ENCODE peak calls at places on chromosomes 5 and 9, in eight cellular contexts. W is choroid plexus epithelial cell, M is testis, A is fibroblast of lung, Y is OCI-LY7, U is ovary, R is HFFc6, J is left ventricle myocardium inferior. K is an unnamed sample.

GRCh38 chr5:82074968-82075367 is 103.1 kb downstream of the ATG10 start:
- DNase-seq in A (peak), R (no peak), J (no peak), Y (no peak), U (no peak), M (no peak), W (peak), K (no peak)

GRCh38 chr9:8733096-8733954 is 933.7 kb upstream of the DMAC1 start:
- DNase-seq in R (no peak), M (peak), Y (no peak), U (peak), A (peak), W (peak), J (peak), K (peak)

GRCh38 chr9:16207161-16207560 is 654.3 kb downstream of the CCDC171 start:
- DNase-seq in A (peak), Y (no peak), J (peak), M (peak), R (no peak), W (peak), U (peak), K (no peak)

GRCh38 chr5:57368010-57368409 is 114.6 kb downstream of the ACTBL2 start:
- DNase-seq in J (no peak), M (no peak), A (no peak), U (no peak), R (peak), Y (no peak), W (peak), K (no peak)

GRCh38 chr5:130109152-130109551 is 204.9 kb downstream of the CHSY3 start:
- DNase-seq in R (no peak), M (no peak), A (peak), J (no peak), Y (peak), U (no peak), W (peak), K (no peak)

GRCh38 chr9:127505396-127506116 is 54.2 kb downstream of the LRSAM1 start:
- DNase-seq in W (peak), Y (peak), U (no peak), J (no peak), M (no peak), A (peak), R (peak), K (no peak)

GRCh38 chr5:118946138-118946537 is 42.2 kb downstream of the DTWD2 start:
- DNase-seq in W (no peak), Y (no peak), U (no peak), R (no peak), J (no peak), M (no peak), A (peak), K (no peak)

GRCh38 chr9:89375181-89375760 is 57.0 kb downstream of the SECISBP2 start:
- DNase-seq in U (no peak), W (peak), Y (peak), A (no peak), R (no peak), M (no peak), J (no peak), K (no peak)

GRCh38 chr5:64210866-64211265 is 45.2 kb downstream of the RNF180 start:
- DNase-seq in Y (no peak), R (peak), A (peak), M (no peak), W (peak), U (no peak), J (no peak), K (no peak)

GRCh38 chr5:77426670-77427069 is 65.4 kb downstream of the WDR41 start:
- DNase-seq in M (no peak), R (peak), Y (no peak), U (no peak), W (peak), J (no peak), A (peak), K (no peak)

GRCh38 chr5:96031811-96032261 is 70.2 kb upstream of the ELL2 start:
- DNase-seq in Y (no peak), R (peak), U (no peak), M (no peak), A (peak), W (peak), J (no peak), K (no peak)

GRCh38 chr5:161676109-161676508 is 9.4 kb upstream of the GABRA6 start:
- DNase-seq in U (no peak), J (no peak), M (peak), W (no peak), A (no peak), Y (peak), R (no peak), K (no peak)

GRCh38 chr5:169590602-169591001 is 7.0 kb downstream of the SPDL1 start:
- DNase-seq in R (no peak), A (no peak), J (no peak), Y (no peak), M (no peak), U (no peak), W (no peak), K (no peak)

GRCh38 chr5:128435861-128436260 is 102.2 kb downstream of the FBN2 start:
- DNase-seq in W (no peak), Y (no peak), M (no peak), J (no peak), R (no peak), U (no peak), A (no peak), K (no peak)

GRCh38 chr5:367358-368130 is 46.0 kb downstream of the AHRR start:
- DNase-seq in Y (no peak), W (no peak), J (no peak), A (no peak), R (no peak), U (no peak), M (peak), K (no peak)

GRCh38 chr9:9961487-9961886 is 651.3 kb downstream of the PTPRD start:
- DNase-seq in Y (no peak), U (no peak), J (no peak), A (no peak), R (no peak), W (no peak), M (no peak), K (no peak)

GRCh38 chr5:138809391-138809790 is 56.2 kb downstream of the CTNNA1 start:
- DNase-seq in R (peak), W (no peak), A (peak), J (no peak), U (no peak), M (no peak), Y (no peak), K (no peak)

GRCh38 chr9:126532019-126532462 is 81.7 kb upstream of the LMX1B start:
- DNase-seq in U (peak), Y (no peak), A (peak), J (peak), W (peak), R (no peak), M (peak), K (no peak)

GRCh38 chr5:40551706-40552557 is 127.8 kb upstream of the PTGER4 start:
- DNase-seq in J (no peak), R (peak), Y (no peak), U (no peak), W (peak), A (peak), M (no peak), K (no peak)

GRCh38 chr5:159209438-159210305 is at the start of gene RNF145:
- DNase-seq in W (peak), A (peak), U (peak), J (peak), R (peak), M (peak), Y (peak), K (peak)

GRCh38 chr9:110531776-110532175 is 47.8 kb downstream of the SVEP1 start:
- DNase-seq in W (no peak), Y (no peak), R (no peak), M (no peak), J (no peak), U (no peak), A (peak), K (no peak)

DNA sequence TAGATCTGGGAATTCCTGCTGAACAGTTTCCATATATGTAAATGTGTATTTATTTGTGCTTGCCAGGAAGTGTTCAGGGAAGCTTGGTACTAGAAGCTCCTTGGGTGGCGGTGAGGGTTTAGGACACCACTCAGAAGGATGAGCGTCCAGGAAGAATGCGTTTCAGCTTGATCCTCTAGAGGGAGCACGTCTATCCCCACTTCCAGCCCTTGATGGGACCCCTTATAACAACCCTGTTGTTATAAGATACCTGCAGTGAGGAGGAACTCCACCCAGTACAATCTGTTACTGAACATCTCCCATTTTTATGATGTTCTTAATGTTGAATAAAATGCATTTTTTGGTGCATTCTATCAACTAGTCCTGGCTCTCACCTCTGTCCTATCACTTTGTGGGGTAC is 88.9 kb downstream of the CYFIP2 start:
- DNase-seq in R (no peak), A (no peak), W (peak), M (no peak), Y (peak), U (no peak), J (no peak), K (no peak)
- TF ChIP-seq CTCF in R (peak), A (peak), W (peak), M (no peak), Y (peak), U (no peak), J (no peak), K (peak)

GRCh38 chr5:61624553-61624952 is 292.5 kb downstream of the ZSWIM6 start:
- DNase-seq in M (no peak), W (no peak), R (no peak), Y (no peak), U (no peak), A (no peak), J (no peak), K (no peak)

GRCh38 chr5:61620660-61621650 is 288.9 kb downstream of the ZSWIM6 start:
- DNase-seq in R (no peak), U (peak), A (no peak), Y (no peak), W (no peak), J (no peak), M (peak), K (no peak)

GRCh38 chr5:61624966-61625681 is 293.1 kb downstream of the ZSWIM6 start:
- DNase-seq in A (no peak), J (no peak), R (no peak), W (no peak), U (no peak), M (no peak), Y (no peak), K (no peak)

GRCh38 chr5:61625682-61626620 is 293.9 kb downstream of the ZSWIM6 start:
- DNase-seq in A (peak), W (peak), J (peak), Y (no peak), U (peak), M (peak), R (no peak), K (no peak)

GRCh38 chr5:61623401-61624069 is 291.5 kb downstream of the ZSWIM6 start:
- DNase-seq in U (no peak), J (no peak), Y (no peak), A (no peak), W (peak), R (no peak), M (peak), K (no peak)
- TF ChIP-seq CTCF in U (no peak), J (peak), Y (peak), A (peak), W (peak), R (peak), M (no peak), K (peak)

DNA sequence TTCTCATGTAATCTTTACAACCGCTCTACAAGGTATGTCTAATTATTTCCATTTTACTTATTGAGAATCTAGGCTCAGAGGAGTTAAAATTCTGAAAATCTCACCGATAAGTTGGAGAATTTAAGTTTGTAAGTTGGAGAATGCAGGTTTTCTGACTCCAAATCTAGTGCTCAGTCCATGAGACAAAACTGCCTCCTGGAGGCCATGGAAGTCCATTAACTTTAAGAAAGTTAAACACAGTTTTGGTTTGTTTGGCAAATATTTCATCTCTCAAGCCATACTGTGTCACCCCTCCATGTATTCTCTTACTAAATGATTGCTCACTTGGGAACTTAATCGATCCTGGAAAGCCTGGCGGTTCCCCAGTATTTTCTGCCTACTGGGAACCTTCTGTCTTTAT is 52.6 kb downstream of the INIP start:
- DNase-seq in U (no peak), W (peak), M (no peak), R (peak), J (no peak), Y (no peak), A (peak), K (no peak)
- TF ChIP-seq CTCF in U (no peak), W (peak), M (no peak), R (peak), J (peak), Y (peak), A (peak), K (peak)

DNA sequence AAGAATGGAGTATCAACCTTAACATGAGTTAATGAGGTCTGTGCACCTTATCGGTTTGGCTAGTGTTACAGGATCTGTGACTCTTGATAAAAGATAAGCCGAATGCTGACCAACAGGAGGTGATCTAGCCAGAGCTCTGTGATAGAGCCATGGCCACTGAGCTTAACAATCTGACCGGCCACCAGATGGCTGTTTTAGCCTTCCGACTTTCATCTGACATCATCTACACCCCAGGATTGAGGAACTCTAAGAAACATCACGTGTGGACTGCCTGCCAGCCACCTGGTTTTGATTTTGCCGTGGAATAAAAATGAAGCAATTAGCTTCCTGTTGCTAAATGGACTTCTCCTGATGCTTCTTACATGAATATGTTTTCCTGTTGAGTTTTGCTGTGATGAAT is 281.3 kb downstream of the CEMIP2 start:
- DNase-seq in U (no peak), Y (no peak), W (no peak), J (peak), R (peak), A (no peak), M (no peak), K (no peak)
- TF ChIP-seq CTCF in U (no peak), Y (no peak), W (no peak), J (no peak), R (no peak), A (no peak), M (no peak), K (no peak)

GRCh38 chr9:101393135-101393534 is 5.3 kb downstream of the MRPL50 start:
- DNase-seq in R (no peak), J (no peak), M (no peak), A (no peak), Y (no peak), W (no peak), U (no peak), K (no peak)

GRCh38 chr9:101387871-101388506 is 3.2 kb upstream of the BAAT start:
- DNase-seq in W (peak), Y (peak), M (peak), R (peak), U (no peak), J (no peak), A (peak), K (no peak)

GRCh38 chr9:101383361-101383760 is 1.4 kb downstream of the BAAT start:
- DNase-seq in R (no peak), W (no peak), M (no peak), A (no peak), J (no peak), Y (no peak), U (no peak), K (no peak)

DNA sequence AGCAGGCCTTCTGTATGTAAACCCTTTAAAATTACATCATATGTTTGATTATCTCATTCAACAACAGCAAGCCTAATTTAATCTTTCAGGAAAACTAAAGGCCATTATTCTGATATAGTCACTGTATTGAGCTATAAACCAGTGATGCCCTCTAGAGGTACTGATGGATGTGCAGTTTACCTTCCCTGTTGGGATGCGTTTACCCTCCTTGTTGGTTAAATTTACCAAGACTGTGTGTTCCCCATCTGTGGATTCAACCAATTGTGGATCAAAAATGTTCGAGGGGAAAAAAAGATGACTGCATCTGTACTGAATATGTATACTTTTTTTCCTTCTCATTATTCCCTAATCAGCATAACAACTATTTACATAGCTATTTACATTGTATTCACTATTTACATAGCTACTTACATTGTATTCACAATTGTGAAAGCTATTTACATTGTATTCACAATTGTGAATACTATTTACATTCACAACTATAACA is 3.7 kb upstream of the BAAT start:
- DNase-seq in Y (no peak), M (no peak), R (no peak), A (no peak), J (no peak), W (peak), U (no peak), K (no peak)
- TF ChIP-seq CTCF in Y (no peak), M (no peak), R (no peak), A (peak), J (no peak), W (peak), U (no peak), K (peak)

GRCh38 chr9:652896-653295 is 188.6 kb upstream of the DMRT1 start:
- DNase-seq in Y (no peak), A (peak), U (no peak), M (no peak), W (peak), R (no peak), J (peak), K (no peak)

GRCh38 chr9:651372-651771 is 190.1 kb upstream of the DMRT1 start:
- DNase-seq in W (no peak), U (no peak), M (no peak), R (no peak), Y (no peak), A (no peak), J (no peak), K (no peak)

GRCh38 chr9:647522-647921 is 194.0 kb upstream of the DMRT1 start:
- DNase-seq in R (no peak), A (no peak), U (no peak), W (no peak), M (no peak), J (no peak), Y (no peak), K (no peak)

GRCh38 chr9:650362-650761 is 191.1 kb upstream of the DMRT1 start:
- DNase-seq in R (no peak), A (no peak), J (no peak), W (no peak), M (no peak), U (no peak), Y (peak), K (no peak)

DNA sequence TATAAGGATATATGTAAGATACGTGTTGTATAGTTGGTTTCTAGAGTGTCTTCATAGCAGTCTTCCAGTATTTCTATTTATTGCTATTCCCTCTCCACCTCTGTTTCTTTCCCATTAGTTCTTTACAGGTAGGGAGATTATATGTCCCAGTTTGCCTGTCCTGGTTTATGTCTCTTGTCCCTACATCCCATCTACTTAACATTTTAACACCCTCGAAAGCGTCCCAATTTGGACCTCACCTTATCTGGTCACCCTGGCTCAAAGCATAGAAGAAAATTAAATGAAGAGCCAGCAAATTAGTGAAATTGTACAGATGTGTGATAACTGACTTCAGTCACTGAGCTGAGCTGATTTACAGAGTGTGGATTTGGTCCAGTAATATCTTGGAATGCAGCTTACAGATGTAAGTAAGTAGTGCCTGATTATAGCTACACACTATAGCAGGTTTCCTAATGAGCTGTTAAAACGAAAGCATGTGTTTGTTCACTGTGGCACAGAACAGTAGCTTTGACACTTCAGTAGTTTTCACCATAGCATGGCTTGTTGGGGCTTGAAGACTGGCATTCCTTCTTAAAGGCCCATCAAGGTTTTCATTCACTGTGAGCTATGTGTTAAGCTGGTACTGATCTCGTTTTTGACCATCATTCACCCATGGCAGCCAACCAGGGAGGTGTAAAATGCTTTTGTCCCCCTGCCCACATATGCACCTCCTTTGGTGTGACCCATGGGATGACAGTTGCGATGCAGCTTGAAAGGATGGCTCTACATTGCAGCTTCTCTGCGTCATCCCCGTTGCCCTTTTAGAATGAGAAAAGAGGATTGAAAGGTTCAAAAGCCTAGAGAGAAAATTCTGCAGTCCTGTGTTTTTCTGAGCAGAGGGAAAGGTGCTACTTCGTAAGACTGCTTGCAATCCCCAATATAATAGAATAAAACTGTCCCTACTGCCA is 192.1 kb upstream of the DMRT1 start:
- DNase-seq in Y (peak), A (no peak), R (no peak), M (no peak), W (no peak), U (no peak), J (no peak), K (no peak)
- TF ChIP-seq CTCF in Y (no peak), A (no peak), R (no peak), M (no peak), W (no peak), U (no peak), J (no peak), K (no peak)

K was measured in D721Med.